ENCODE peak calls at places on chromosome 17, in seven cellular contexts. N is tibial nerve, W is suprapubic skin, P is SK-N-SH, D is ovary, U is stomach, B is A549. L is an unnamed sample.

GRCh38 chr17:63954402-63955063 is 18.2 kb downstream of the SCN4A start:
- DNase-seq in B (no peak), W (no peak), D (no peak), U (no peak), P (peak; percentile 61), N (no peak), L (no peak)

GRCh38 chr17:40371261-40371929 is 6.9 kb upstream of the GJD3 start:
- DNase-seq in P (peak; percentile 52), W (no peak), N (no peak), D (no peak), B (peak; percentile 70), U (no peak), L (no peak)

GRCh38 chr17:5234645-5235576 is at the start of gene SCIMP:
- DNase-seq in N (peak; percentile 30), U (no peak), P (no peak), B (no peak), D (no peak), W (no peak), L (peak; percentile 71)

GRCh38 chr17:58387834-58388233 is 29.5 kb downstream of the RNF43 start:
- DNase-seq in W (no peak), B (peak; percentile 39), D (no peak), N (no peak), P (no peak), U (no peak), L (no peak)

GRCh38 chr17:59534583-59534982 is 30.8 kb upstream of the DHX40 start:
- DNase-seq in W (no peak), N (no peak), P (peak; percentile 58), B (peak; percentile 43), U (no peak), D (no peak), L (no peak)

GRCh38 chr17:74842146-74842598 is 17.5 kb downstream of the GRIN2C start:
- DNase-seq in P (peak; percentile 66), N (no peak), B (no peak), D (no peak), U (no peak), W (no peak), L (no peak)

GRCh38 chr17:1933875-1934715 is 91.0 kb downstream of the RTN4RL1 start:
- DNase-seq in N (no peak), U (no peak), W (no peak), B (no peak), P (no peak), D (no peak), L (no peak)

GRCh38 chr17:17511971-17512858 is 16.0 kb upstream of the RASD1 start:
- DNase-seq in B (peak; percentile 39), D (no peak), P (no peak), U (peak; percentile 52), N (no peak), W (no peak), L (no peak)

GRCh38 chr17:39107973-39108372 is 43.5 kb downstream of the PLXDC1 start:
- DNase-seq in U (no peak), D (no peak), N (no peak), W (no peak), P (no peak), B (no peak), L (no peak)

GRCh38 chr17:46794318-46794717 is 24.2 kb downstream of the WNT3 start:
- DNase-seq in U (no peak), P (no peak), D (no peak), N (no peak), B (no peak), W (no peak), L (no peak)

GRCh38 chr17:46796524-46796923 is 22.0 kb downstream of the WNT3 start:
- DNase-seq in B (no peak), N (no peak), D (no peak), P (no peak), W (no peak), U (no peak), L (no peak)

GRCh38 chr17:46797131-46797530 is 21.4 kb downstream of the WNT3 start:
- DNase-seq in D (no peak), W (no peak), U (no peak), N (no peak), P (no peak), B (no peak), L (no peak)

GRCh38 chr17:46796080-46796479 is 22.4 kb downstream of the WNT3 start:
- DNase-seq in U (no peak), B (no peak), P (no peak), D (no peak), W (no peak), N (no peak), L (no peak)

GRCh38 chr17:46795379-46795952 is 23.0 kb downstream of the WNT3 start:
- DNase-seq in B (peak; percentile 67), U (no peak), W (no peak), D (no peak), N (no peak), P (no peak), L (no peak)
- TF ChIP-seq EP300 in B (no peak), U (no peak), W (no peak), D (no peak), N (no peak), P (no peak), L (no peak)

GRCh38 chr17:79797492-79798295 is 817 bp upstream of the CBX8 start:
- DNase-seq in N (no peak), B (peak; percentile 56), D (peak; percentile 63), W (no peak), P (peak; percentile 96), U (no peak), L (no peak)
- H3K27ac ChIP-seq in N (no peak overlapping the region), B (peak overlapping the region; percentile 94), D (peak overlapping the region; percentile 84), W (peak overlapping the region; percentile 76), P (no peak overlapping the region), U (peak overlapping the region; percentile 82), L (peak overlapping the region; percentile 72)

GRCh38 chr17:82647593-82648164 is 565 bp downstream of the WDR45B start:
- DNase-seq in U (peak; percentile 42), B (no peak), N (no peak), D (peak; percentile 74), W (no peak), P (peak; percentile 89), L (peak; percentile 74)
- TF ChIP-seq CTCF in U (no peak), B (no peak), N (peak; percentile 21), D (no peak), W (no peak), P (peak; percentile 39), L (no peak)

GRCh38 chr17:67546578-67547527 is 169.8 kb downstream of the PITPNC1 start:
- DNase-seq in D (peak; percentile 55), P (no peak), B (peak; percentile 21), U (peak; percentile 87), N (no peak), W (no peak), L (peak; percentile 78)
- TF ChIP-seq EP300 in D (no peak), P (no peak), B (no peak), U (peak; percentile 35), N (no peak), W (no peak), L (peak; percentile 23)

DNA sequence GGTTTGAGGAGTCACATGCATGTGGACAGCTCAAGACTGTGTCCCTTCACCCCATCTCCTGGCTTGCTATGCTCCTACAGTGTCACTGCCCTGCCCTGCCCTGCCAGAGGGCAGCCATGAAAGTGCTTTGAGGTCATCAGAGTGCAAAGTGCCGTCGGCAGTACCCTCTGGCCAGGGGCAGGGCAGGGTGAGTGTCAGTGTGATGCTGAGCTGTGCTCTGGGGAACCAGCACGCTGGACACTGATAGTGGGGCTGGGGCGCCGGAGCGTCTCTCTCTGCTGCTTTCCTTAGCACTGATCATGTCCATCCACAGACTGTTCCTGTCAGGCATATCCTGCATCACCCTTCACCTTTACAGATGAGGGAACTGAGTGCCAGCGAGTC is 1.6 kb upstream of the SPATA32 start:
- DNase-seq in P (no peak), N (no peak), D (no peak), U (no peak), W (no peak), B (no peak), L (no peak)
- H3K27ac ChIP-seq in P (no peak overlapping the region), N (no peak overlapping the region), D (no peak overlapping the region), U (no peak overlapping the region), W (peak overlapping the region; percentile 70), B (peak overlapping the region; percentile 54), L (peak overlapping the region; percentile 39)